ENCODE peak calls at places on chromosomes 13 and 19, in five cellular contexts. D is NCI-H446; N is NCI-H1930; L is B cell; T is stimulated activated CD4-positive, alpha-beta T cell treated with anti-CD3 and anti-CD28 coated beads, Interleukin-1b, Interleukin-23, amount 100 ng/mL, for 48 hours. W is an unnamed sample.

GRCh38 chr13:53691417-53691816 is 662.8 kb downstream of the OLFM4 start:
- DNase-seq in N (no peak), D (no peak), L (no peak), T (no peak), W (no peak)

GRCh38 chr13:112842343-112842856 is 126.6 kb upstream of the MCF2L start:
- DNase-seq in N (no peak), T (no peak), D (no peak), L (no peak), W (no peak)

GRCh38 chr19:28534740-28535351 is 678.1 kb downstream of the UQCRFS1 start:
- DNase-seq in D (no peak), N (no peak), T (no peak), L (no peak), W (no peak)

GRCh38 chr13:51093574-51093973 is 17.5 kb downstream of the C13orf42 start:
- DNase-seq in D (no peak), T (no peak), L (no peak), N (no peak), W (no peak)

GRCh38 chr13:101838305-101838835 is 385.9 kb downstream of the ITGBL1 start:
- DNase-seq in T (no peak), L (no peak), D (no peak), N (no peak), W (no peak)

GRCh38 chr19:7486923-7487322 is 1.9 kb downstream of the PEX11G start:
- DNase-seq in N (no peak), L (no peak), T (no peak), D (no peak), W (no peak)

GRCh38 chr13:33025220-33025744 is 9.1 kb downstream of the KL start:
- DNase-seq in D (no peak), N (no peak), L (no peak), T (no peak), W (no peak)

GRCh38 chr13:112652512-112653458 is 37.1 kb upstream of the ATP11A start:
- DNase-seq in N (no peak), L (no peak), D (no peak), T (no peak), W (no peak)

GRCh38 chr19:18349524-18350128 is 9.2 kb downstream of the PGPEP1 start:
- DNase-seq in T (peak; percentile 31), L (peak; percentile 43), N (no peak), D (peak; percentile 5), W (no peak)

GRCh38 chr19:1113986-1114483 is 10.2 kb downstream of the GPX4 start:
- DNase-seq in N (no peak), D (no peak), T (no peak), L (no peak), W (no peak)

GRCh38 chr19:18859676-18860301 is 28.0 kb downstream of the UPF1 start:
- DNase-seq in D (no peak), N (no peak), T (no peak), L (no peak), W (no peak)

GRCh38 chr19:1748115-1748702 is 5.1 kb upstream of the ONECUT3 start:
- DNase-seq in N (no peak), D (no peak), T (no peak), L (peak; percentile 66), W (no peak)

GRCh38 chr13:37068962-37069361 is 9.5 kb upstream of the SUPT20H start:
- DNase-seq in L (no peak), N (no peak), D (no peak), T (no peak), W (no peak)

GRCh38 chr19:2782357-2782935 is 627 bp downstream of the SGTA start:
- DNase-seq in T (no peak), L (no peak), N (no peak), D (no peak), W (no peak)

GRCh38 chr13:67416047-67416925 is 186.2 kb upstream of the PCDH9 start:
- DNase-seq in L (peak; percentile 0), N (peak; percentile 27), T (no peak), D (no peak), W (no peak)

GRCh38 chr19:35000338-35000646 is 169 bp downstream of the GRAMD1A start:
- DNase-seq in L (no peak), T (no peak), D (no peak), N (no peak), W (no peak)

GRCh38 chr19:43329989-43330388 is 23.5 kb upstream of the CD177 start:
- DNase-seq in T (no peak), D (no peak), L (no peak), N (no peak), W (no peak)

GRCh38 chr13:66225071-66225470 is 1005.1 kb downstream of the PCDH9 start:
- DNase-seq in D (no peak), L (no peak), T (no peak), N (no peak), W (no peak)

GRCh38 chr13:73708393-73708985 is 425.7 kb downstream of the KLF12 start:
- DNase-seq in D (no peak), N (peak; percentile 74), L (peak; percentile 38), T (peak; percentile 44), W (peak; percentile 77)

W was measured in NCI-H1092.